ENCODE peak calls at places on chromosomes 3 and 15, in six cellular contexts. I, G, Q, N, Y and S are unnamed samples.
A peak's percentile ranks its signal among the peaks of the same experiment; 100 is the strongest.

GRCh38 chr15:47934342-47934741 is 186.4 kb upstream of the SLC24A5 start:
- DNase-seq in I (no peak), G (no peak), Q (no peak), N (no peak), Y (no peak), S (no peak)

GRCh38 chr15:86268558-86268957 is 188.9 kb downstream of the AGBL1 start:
- DNase-seq in I (no peak), G (no peak), Q (no peak), N (no peak), Y (no peak), S (no peak)

GRCh38 chr3:20185733-20186599 is at the start of gene SGO1:
- DNase-seq in I (peak; percentile 100), G (peak; percentile 99), Q (peak; percentile 99), N (peak; percentile 99), Y (peak; percentile 100), S (peak; percentile 99)

GRCh38 chr3:62433396-62433795 is 60.0 kb upstream of the FEZF2 start:
- DNase-seq in I (no peak), G (no peak), Q (no peak), N (no peak), Y (no peak), S (no peak)

GRCh38 chr3:41097896-41098496 is 101.3 kb upstream of the CTNNB1 start:
- DNase-seq in I (no peak), G (no peak), Q (no peak), N (no peak), Y (no peak), S (no peak)

GRCh38 chr3:130997291-130997690 is 29.3 kb downstream of the ASTE1 start:
- DNase-seq in I (no peak), G (no peak), Q (no peak), N (no peak), Y (no peak), S (no peak)

GRCh38 chr3:39447637-39448483 is 19.6 kb upstream of the MOBP start:
- DNase-seq in I (no peak), G (peak; percentile 93), Q (peak; percentile 74), N (peak; percentile 41), Y (peak; percentile 69), S (peak; percentile 59)

GRCh38 chr3:182491571-182491970 is 301.7 kb upstream of the ATP11B start:
- DNase-seq in I (no peak), G (no peak), Q (no peak), N (no peak), Y (no peak), S (no peak)

GRCh38 chr3:193190387-193190786 is 50.6 kb upstream of the PLAAT1 start:
- DNase-seq in I (no peak), G (peak; percentile 88), Q (no peak), N (no peak), Y (no peak), S (no peak)

GRCh38 chr3:56782900-56783299 is 18.8 kb downstream of the ARHGEF3 start:
- DNase-seq in I (no peak), G (no peak), Q (no peak), N (no peak), Y (no peak), S (no peak)

GRCh38 chr3:162629372-162629771 is 1132.8 kb downstream of the OTOL1 start:
- DNase-seq in I (no peak), G (no peak), Q (no peak), N (no peak), Y (no peak), S (no peak)

GRCh38 chr3:122942937-122943827 is 84.4 kb downstream of the SEMA5B start:
- DNase-seq in I (peak; percentile 89), G (peak; percentile 89), Q (no peak), N (no peak), Y (peak; percentile 82), S (peak; percentile 8)
- H3K27ac ChIP-seq in I (no peak overlapping the region), G (no peak overlapping the region), Q (no peak overlapping the region), N (no peak overlapping the region), Y (no peak overlapping the region), S (no peak overlapping the region)

GRCh38 chr3:43435706-43436105 is 149.4 kb downstream of the SNRK start:
- DNase-seq in I (no peak), G (no peak), Q (no peak), N (no peak), Y (no peak), S (no peak)

GRCh38 chr3:43436507-43437140 is 150.3 kb downstream of the SNRK start:
- DNase-seq in I (no peak), G (no peak), Q (no peak), N (no peak), Y (no peak), S (no peak)

GRCh38 chr3:43434431-43434830 is 148.1 kb downstream of the SNRK start:
- DNase-seq in I (no peak), G (no peak), Q (no peak), N (no peak), Y (no peak), S (no peak)

GRCh38 chr3:43432462-43432861 is 146.1 kb downstream of the SNRK start:
- DNase-seq in I (no peak), G (no peak), Q (no peak), N (no peak), Y (no peak), S (no peak)
- H3K27ac ChIP-seq in I (no peak overlapping the region), G (no peak overlapping the region), Q (no peak overlapping the region), N (no peak overlapping the region), Y (no peak overlapping the region), S (no peak overlapping the region)

GRCh38 chr3:10140996-10141546 is 507 bp upstream of the VHL start:
- DNase-seq in I (no peak), G (no peak), Q (no peak), N (peak; percentile 2), Y (no peak), S (no peak)
- H3K27ac ChIP-seq in I (peak overlapping the region; percentile 93), G (no peak overlapping the region), Q (peak overlapping the region; percentile 95), N (peak overlapping the region; percentile 90), Y (peak overlapping the region; percentile 87), S (peak overlapping the region; percentile 74)

DNA sequence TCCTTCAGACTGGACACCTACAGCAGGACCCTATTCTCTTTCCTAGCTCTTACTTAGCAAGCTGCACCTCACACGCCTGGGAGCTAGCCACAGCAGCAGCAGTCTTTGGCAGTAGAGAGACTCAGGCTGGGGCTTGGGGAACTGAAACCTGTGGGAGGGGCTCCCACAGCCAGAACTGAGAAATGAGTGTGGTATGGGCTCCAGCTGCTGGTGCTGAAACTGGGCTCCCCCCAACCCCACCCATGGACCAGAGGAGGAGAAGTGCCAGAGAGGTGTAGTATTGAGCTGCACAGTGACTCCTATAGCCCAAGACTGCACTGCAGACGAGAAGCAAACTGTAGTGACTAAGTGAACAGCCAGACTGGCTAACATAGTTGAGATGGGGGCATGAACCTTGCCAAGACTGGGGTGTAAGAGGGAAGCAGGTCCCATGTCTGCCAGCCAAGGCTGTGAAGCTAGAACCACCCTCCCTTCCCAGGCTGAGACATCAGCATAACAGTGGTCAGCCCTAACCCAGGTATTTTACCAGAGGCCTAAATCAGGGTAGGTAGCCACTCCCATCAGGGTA is 62.5 kb downstream of the MYO5A start:
- DNase-seq in I (peak; percentile 67), G (peak; percentile 13), Q (peak; percentile 68), N (peak; percentile 20), Y (peak; percentile 40), S (no peak)
- H3K27ac ChIP-seq in I (no peak overlapping the region), G (no peak overlapping the region), Q (no peak overlapping the region), N (no peak overlapping the region), Y (no peak overlapping the region), S (peak overlapping the region; percentile 22)

GRCh38 chr15:68228143-68228970 is 1.2 kb downstream of the CLN6 start:
- DNase-seq in I (no peak), G (no peak), Q (no peak), N (no peak), Y (peak; percentile 19), S (no peak)
- H3K27ac ChIP-seq in I (no peak overlapping the region), G (no peak overlapping the region), Q (peak overlapping the region; percentile 81), N (peak overlapping the region; percentile 72), Y (peak overlapping the region; percentile 85), S (peak overlapping the region; percentile 93)

GRCh38 chr15:43954181-43954621 is 127.4 kb downstream of the WDR76 start:
- DNase-seq in I (no peak), G (no peak), Q (no peak), N (no peak), Y (no peak), S (no peak)

GRCh38 chr15:43957724-43958123 is 130.9 kb downstream of the WDR76 start:
- DNase-seq in I (no peak), G (no peak), Q (no peak), N (no peak), Y (no peak), S (no peak)

GRCh38 chr15:43953402-43953801 is 126.6 kb downstream of the WDR76 start:
- DNase-seq in I (no peak), G (no peak), Q (no peak), N (no peak), Y (no peak), S (no peak)

GRCh38 chr15:43955140-43955539 is 128.3 kb downstream of the WDR76 start:
- DNase-seq in I (no peak), G (no peak), Q (no peak), N (no peak), Y (no peak), S (no peak)

DNA sequence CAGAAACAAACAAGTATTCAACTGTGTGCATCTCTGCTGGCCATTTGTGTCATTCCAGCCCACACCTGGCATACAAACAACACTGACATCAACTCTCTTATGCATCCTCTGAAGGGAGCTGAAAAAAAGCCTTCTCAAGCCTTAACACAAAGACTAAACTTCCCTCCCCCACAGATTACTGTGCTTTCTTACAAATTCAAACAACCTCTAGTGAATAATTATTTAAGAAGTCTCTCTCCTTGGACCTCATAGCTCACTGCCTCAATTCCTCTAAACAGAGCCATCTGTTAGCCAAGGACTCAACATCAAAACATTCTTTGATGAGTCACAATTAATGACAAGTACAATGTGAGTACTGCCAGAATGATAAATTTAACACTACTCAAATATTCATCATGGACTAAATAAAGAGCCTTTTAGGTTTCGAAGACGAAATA is 132.1 kb downstream of the WDR76 start:
- DNase-seq in I (no peak), G (peak; percentile 2), Q (no peak), N (no peak), Y (no peak), S (no peak)
- H3K27ac ChIP-seq in I (no peak overlapping the region), G (no peak overlapping the region), Q (no peak overlapping the region), N (no peak overlapping the region), Y (no peak overlapping the region), S (peak overlapping the region; percentile 50)